ENCODE peak calls at places on chromosomes 11 and 22, in nine cellular contexts. One of them, this sample, is unnamed.

GRCh38 chr11:63277345-63277943 is 34.0 kb upstream of the SLC22A25 start:
- DNase-seq in NCI-H1417 treated with DMSO at 0.1 percent for 48 hours: no peak
- DNase-seq in stimulated activated CD4-positive, alpha-beta T cell treated with anti-CD3 and anti-CD28 coated beads, Interleukin-4, amount 100 ng/mL, for 4 hours: no peak
- DNase-seq in T-helper 17 cell: no peak
- DNase-seq in ecto neural progenitor cell: no peak
- DNase-seq in fibroblast of gingiva: no peak
- DNase-seq in Caco-2: no peak
- DNase-seq in T-helper 1 cell: no peak
- DNase-seq in HCEC 1CT: no peak
- DNase-seq in this sample: no peak

GRCh38 chr11:103892603-103893002 is 143.8 kb upstream of the DDI1 start:
- DNase-seq in NCI-H1417 treated with DMSO at 0.1 percent for 48 hours: no peak
- DNase-seq in stimulated activated CD4-positive, alpha-beta T cell treated with anti-CD3 and anti-CD28 coated beads, Interleukin-4, amount 100 ng/mL, for 4 hours: no peak
- DNase-seq in T-helper 17 cell: no peak
- DNase-seq in ecto neural progenitor cell: no peak
- DNase-seq in fibroblast of gingiva: no peak
- DNase-seq in Caco-2: no peak
- DNase-seq in T-helper 1 cell: no peak
- DNase-seq in HCEC 1CT: peak; percentile 59
- DNase-seq in this sample: peak; percentile 38

GRCh38 chr11:119491753-119492455 is 68.9 kb upstream of the THY1 start:
- DNase-seq in NCI-H1417 treated with DMSO at 0.1 percent for 48 hours: peak; percentile 85
- DNase-seq in stimulated activated CD4-positive, alpha-beta T cell treated with anti-CD3 and anti-CD28 coated beads, Interleukin-4, amount 100 ng/mL, for 4 hours: no peak
- DNase-seq in T-helper 17 cell: no peak
- DNase-seq in ecto neural progenitor cell: no peak
- DNase-seq in fibroblast of gingiva: no peak
- DNase-seq in Caco-2: peak; percentile 47
- DNase-seq in T-helper 1 cell: no peak
- DNase-seq in HCEC 1CT: peak; percentile 11
- DNase-seq in this sample: peak; percentile 13

GRCh38 chr11:27963370-27963769 is 144.6 kb downstream of the KIF18A start:
- DNase-seq in NCI-H1417 treated with DMSO at 0.1 percent for 48 hours: peak; percentile 41
- DNase-seq in stimulated activated CD4-positive, alpha-beta T cell treated with anti-CD3 and anti-CD28 coated beads, Interleukin-4, amount 100 ng/mL, for 4 hours: no peak
- DNase-seq in T-helper 17 cell: no peak
- DNase-seq in ecto neural progenitor cell: no peak
- DNase-seq in fibroblast of gingiva: no peak
- DNase-seq in Caco-2: no peak
- DNase-seq in T-helper 1 cell: no peak
- DNase-seq in HCEC 1CT: no peak
- DNase-seq in this sample: no peak

GRCh38 chr11:118648291-118648690 is 31.2 kb downstream of the TREH start:
- DNase-seq in NCI-H1417 treated with DMSO at 0.1 percent for 48 hours: no peak
- DNase-seq in stimulated activated CD4-positive, alpha-beta T cell treated with anti-CD3 and anti-CD28 coated beads, Interleukin-4, amount 100 ng/mL, for 4 hours: no peak
- DNase-seq in T-helper 17 cell: no peak
- DNase-seq in ecto neural progenitor cell: no peak
- DNase-seq in fibroblast of gingiva: no peak
- DNase-seq in Caco-2: no peak
- DNase-seq in T-helper 1 cell: no peak
- DNase-seq in HCEC 1CT: no peak
- DNase-seq in this sample: no peak

GRCh38 chr22:46891382-46891951 is 129.0 kb downstream of the TBC1D22A start:
- DNase-seq in NCI-H1417 treated with DMSO at 0.1 percent for 48 hours: no peak
- DNase-seq in stimulated activated CD4-positive, alpha-beta T cell treated with anti-CD3 and anti-CD28 coated beads, Interleukin-4, amount 100 ng/mL, for 4 hours: no peak
- DNase-seq in T-helper 17 cell: no peak
- DNase-seq in ecto neural progenitor cell: no peak
- DNase-seq in fibroblast of gingiva: no peak
- DNase-seq in Caco-2: no peak
- DNase-seq in T-helper 1 cell: no peak
- DNase-seq in HCEC 1CT: no peak
- DNase-seq in this sample: no peak

GRCh38 chr22:28139993-28140392 is 220.9 kb upstream of the PITPNB start:
- DNase-seq in NCI-H1417 treated with DMSO at 0.1 percent for 48 hours: no peak
- DNase-seq in stimulated activated CD4-positive, alpha-beta T cell treated with anti-CD3 and anti-CD28 coated beads, Interleukin-4, amount 100 ng/mL, for 4 hours: no peak
- DNase-seq in T-helper 17 cell: no peak
- DNase-seq in ecto neural progenitor cell: no peak
- DNase-seq in fibroblast of gingiva: peak; percentile 44
- DNase-seq in Caco-2: no peak
- DNase-seq in T-helper 1 cell: no peak
- DNase-seq in HCEC 1CT: peak; percentile 92
- DNase-seq in this sample: peak; percentile 89

GRCh38 chr11:70878366-70878765 is 374.0 kb downstream of the SHANK2 start:
- DNase-seq in NCI-H1417 treated with DMSO at 0.1 percent for 48 hours: no peak
- DNase-seq in stimulated activated CD4-positive, alpha-beta T cell treated with anti-CD3 and anti-CD28 coated beads, Interleukin-4, amount 100 ng/mL, for 4 hours: no peak
- DNase-seq in T-helper 17 cell: no peak
- DNase-seq in ecto neural progenitor cell: no peak
- DNase-seq in fibroblast of gingiva: no peak
- DNase-seq in Caco-2: no peak
- DNase-seq in T-helper 1 cell: no peak
- DNase-seq in HCEC 1CT: no peak
- DNase-seq in this sample: no peak

GRCh38 chr11:101866619-101867491 is 48.0 kb upstream of the CEP126 start:
- DNase-seq in NCI-H1417 treated with DMSO at 0.1 percent for 48 hours: no peak
- DNase-seq in stimulated activated CD4-positive, alpha-beta T cell treated with anti-CD3 and anti-CD28 coated beads, Interleukin-4, amount 100 ng/mL, for 4 hours: no peak
- DNase-seq in T-helper 17 cell: no peak
- DNase-seq in ecto neural progenitor cell: no peak
- DNase-seq in fibroblast of gingiva: peak; percentile 73
- DNase-seq in Caco-2: peak; percentile 91
- DNase-seq in T-helper 1 cell: no peak
- DNase-seq in HCEC 1CT: peak; percentile 85
- DNase-seq in this sample: peak; percentile 70

GRCh38 chr11:82738116-82738515 is 4.5 kb upstream of the FAM181B start:
- DNase-seq in NCI-H1417 treated with DMSO at 0.1 percent for 48 hours: no peak
- DNase-seq in stimulated activated CD4-positive, alpha-beta T cell treated with anti-CD3 and anti-CD28 coated beads, Interleukin-4, amount 100 ng/mL, for 4 hours: no peak
- DNase-seq in T-helper 17 cell: no peak
- DNase-seq in ecto neural progenitor cell: peak; percentile 72
- DNase-seq in fibroblast of gingiva: no peak
- DNase-seq in Caco-2: no peak
- DNase-seq in T-helper 1 cell: no peak
- DNase-seq in HCEC 1CT: no peak
- DNase-seq in this sample: no peak

GRCh38 chr11:9280655-9281301 is 15.6 kb upstream of the DENND5A start:
- DNase-seq in NCI-H1417 treated with DMSO at 0.1 percent for 48 hours: no peak
- DNase-seq in stimulated activated CD4-positive, alpha-beta T cell treated with anti-CD3 and anti-CD28 coated beads, Interleukin-4, amount 100 ng/mL, for 4 hours: peak; percentile 29
- DNase-seq in T-helper 17 cell: no peak
- DNase-seq in ecto neural progenitor cell: no peak
- DNase-seq in fibroblast of gingiva: peak; percentile 37
- DNase-seq in Caco-2: no peak
- DNase-seq in T-helper 1 cell: peak; percentile 29
- DNase-seq in HCEC 1CT: no peak
- DNase-seq in this sample: no peak

GRCh38 chr22:48713266-48714205 is 1114.1 kb downstream of the BRD1 start:
- DNase-seq in NCI-H1417 treated with DMSO at 0.1 percent for 48 hours: no peak
- DNase-seq in stimulated activated CD4-positive, alpha-beta T cell treated with anti-CD3 and anti-CD28 coated beads, Interleukin-4, amount 100 ng/mL, for 4 hours: no peak
- DNase-seq in T-helper 17 cell: no peak
- DNase-seq in ecto neural progenitor cell: no peak
- DNase-seq in fibroblast of gingiva: no peak
- DNase-seq in Caco-2: no peak
- DNase-seq in T-helper 1 cell: no peak
- DNase-seq in HCEC 1CT: no peak
- DNase-seq in this sample: no peak

GRCh38 chr11:2519879-2520735 is 75.3 kb downstream of the KCNQ1 start:
- DNase-seq in NCI-H1417 treated with DMSO at 0.1 percent for 48 hours: no peak
- DNase-seq in stimulated activated CD4-positive, alpha-beta T cell treated with anti-CD3 and anti-CD28 coated beads, Interleukin-4, amount 100 ng/mL, for 4 hours: no peak
- DNase-seq in T-helper 17 cell: no peak
- DNase-seq in ecto neural progenitor cell: peak; percentile 46
- DNase-seq in fibroblast of gingiva: no peak
- DNase-seq in Caco-2: no peak
- DNase-seq in T-helper 1 cell: peak; percentile 10
- DNase-seq in HCEC 1CT: no peak
- DNase-seq in this sample: no peak

GRCh38 chr11:22957890-22958289 is 97.6 kb upstream of the CCDC179 start:
- DNase-seq in NCI-H1417 treated with DMSO at 0.1 percent for 48 hours: no peak
- DNase-seq in stimulated activated CD4-positive, alpha-beta T cell treated with anti-CD3 and anti-CD28 coated beads, Interleukin-4, amount 100 ng/mL, for 4 hours: no peak
- DNase-seq in T-helper 17 cell: no peak
- DNase-seq in ecto neural progenitor cell: no peak
- DNase-seq in fibroblast of gingiva: no peak
- DNase-seq in Caco-2: no peak
- DNase-seq in T-helper 1 cell: no peak
- DNase-seq in HCEC 1CT: no peak
- DNase-seq in this sample: no peak

GRCh38 chr11:19093976-19094375 is 23.0 kb upstream of the ZDHHC13 start:
- DNase-seq in NCI-H1417 treated with DMSO at 0.1 percent for 48 hours: no peak
- DNase-seq in stimulated activated CD4-positive, alpha-beta T cell treated with anti-CD3 and anti-CD28 coated beads, Interleukin-4, amount 100 ng/mL, for 4 hours: no peak
- DNase-seq in T-helper 17 cell: no peak
- DNase-seq in ecto neural progenitor cell: no peak
- DNase-seq in fibroblast of gingiva: no peak
- DNase-seq in Caco-2: no peak
- DNase-seq in T-helper 1 cell: no peak
- DNase-seq in HCEC 1CT: peak; percentile 34
- DNase-seq in this sample: no peak

GRCh38 chr11:106619320-106619990 is 398.8 kb downstream of the GUCY1A2 start:
- DNase-seq in NCI-H1417 treated with DMSO at 0.1 percent for 48 hours: no peak
- DNase-seq in stimulated activated CD4-positive, alpha-beta T cell treated with anti-CD3 and anti-CD28 coated beads, Interleukin-4, amount 100 ng/mL, for 4 hours: no peak
- DNase-seq in T-helper 17 cell: no peak
- DNase-seq in ecto neural progenitor cell: no peak
- DNase-seq in fibroblast of gingiva: no peak
- DNase-seq in Caco-2: no peak
- DNase-seq in T-helper 1 cell: no peak
- DNase-seq in HCEC 1CT: peak; percentile 66
- DNase-seq in this sample: no peak

GRCh38 chr11:76802621-76803020 is 19.5 kb downstream of the TSKU start:
- DNase-seq in NCI-H1417 treated with DMSO at 0.1 percent for 48 hours: no peak
- DNase-seq in stimulated activated CD4-positive, alpha-beta T cell treated with anti-CD3 and anti-CD28 coated beads, Interleukin-4, amount 100 ng/mL, for 4 hours: no peak
- DNase-seq in T-helper 17 cell: no peak
- DNase-seq in ecto neural progenitor cell: no peak
- DNase-seq in fibroblast of gingiva: no peak
- DNase-seq in Caco-2: no peak
- DNase-seq in T-helper 1 cell: no peak
- DNase-seq in HCEC 1CT: no peak
- DNase-seq in this sample: no peak

GRCh38 chr22:24133187-24133965 is 47.9 kb upstream of the SUSD2 start:
- DNase-seq in NCI-H1417 treated with DMSO at 0.1 percent for 48 hours: no peak
- DNase-seq in stimulated activated CD4-positive, alpha-beta T cell treated with anti-CD3 and anti-CD28 coated beads, Interleukin-4, amount 100 ng/mL, for 4 hours: no peak
- DNase-seq in T-helper 17 cell: no peak
- DNase-seq in ecto neural progenitor cell: no peak
- DNase-seq in fibroblast of gingiva: no peak
- DNase-seq in Caco-2: peak; percentile 38
- DNase-seq in T-helper 1 cell: no peak
- DNase-seq in HCEC 1CT: no peak
- DNase-seq in this sample: peak; percentile 55

GRCh38 chr11:96317576-96317975 is 25.4 kb downstream of the MAML2 start:
- DNase-seq in NCI-H1417 treated with DMSO at 0.1 percent for 48 hours: no peak
- DNase-seq in stimulated activated CD4-positive, alpha-beta T cell treated with anti-CD3 and anti-CD28 coated beads, Interleukin-4, amount 100 ng/mL, for 4 hours: no peak
- DNase-seq in T-helper 17 cell: no peak
- DNase-seq in ecto neural progenitor cell: no peak
- DNase-seq in fibroblast of gingiva: no peak
- DNase-seq in Caco-2: no peak
- DNase-seq in T-helper 1 cell: no peak
- DNase-seq in HCEC 1CT: no peak
- DNase-seq in this sample: no peak

GRCh38 chr11:22193348-22194051 is 615 bp downstream of the ANO5 start:
- DNase-seq in NCI-H1417 treated with DMSO at 0.1 percent for 48 hours: no peak
- DNase-seq in stimulated activated CD4-positive, alpha-beta T cell treated with anti-CD3 and anti-CD28 coated beads, Interleukin-4, amount 100 ng/mL, for 4 hours: no peak
- DNase-seq in T-helper 17 cell: no peak
- DNase-seq in ecto neural progenitor cell: peak; percentile 69
- DNase-seq in fibroblast of gingiva: no peak
- DNase-seq in Caco-2: no peak
- DNase-seq in T-helper 1 cell: peak; percentile 11
- DNase-seq in HCEC 1CT: no peak
- DNase-seq in this sample: peak; percentile 0

GRCh38 chr11:72430743-72431570 is 3.4 kb downstream of the CLPB start:
- DNase-seq in NCI-H1417 treated with DMSO at 0.1 percent for 48 hours: no peak
- DNase-seq in stimulated activated CD4-positive, alpha-beta T cell treated with anti-CD3 and anti-CD28 coated beads, Interleukin-4, amount 100 ng/mL, for 4 hours: peak; percentile 16
- DNase-seq in T-helper 17 cell: no peak
- DNase-seq in ecto neural progenitor cell: no peak
- DNase-seq in fibroblast of gingiva: peak; percentile 53
- DNase-seq in Caco-2: peak; percentile 68
- DNase-seq in T-helper 1 cell: no peak
- DNase-seq in HCEC 1CT: peak; percentile 59
- DNase-seq in this sample: peak; percentile 80

GRCh38 chr11:75371930-75372876 is 20.7 kb upstream of the ARRB1 start:
- DNase-seq in NCI-H1417 treated with DMSO at 0.1 percent for 48 hours: no peak
- DNase-seq in stimulated activated CD4-positive, alpha-beta T cell treated with anti-CD3 and anti-CD28 coated beads, Interleukin-4, amount 100 ng/mL, for 4 hours: no peak
- DNase-seq in T-helper 17 cell: no peak
- DNase-seq in ecto neural progenitor cell: no peak
- DNase-seq in fibroblast of gingiva: peak; percentile 14
- DNase-seq in Caco-2: peak; percentile 78
- DNase-seq in T-helper 1 cell: no peak
- DNase-seq in HCEC 1CT: peak; percentile 37
- DNase-seq in this sample: peak; percentile 63

GRCh38 chr11:107683807-107684206 is 28.0 kb downstream of the SLN start:
- DNase-seq in NCI-H1417 treated with DMSO at 0.1 percent for 48 hours: no peak
- DNase-seq in stimulated activated CD4-positive, alpha-beta T cell treated with anti-CD3 and anti-CD28 coated beads, Interleukin-4, amount 100 ng/mL, for 4 hours: no peak
- DNase-seq in T-helper 17 cell: no peak
- DNase-seq in ecto neural progenitor cell: no peak
- DNase-seq in fibroblast of gingiva: no peak
- DNase-seq in Caco-2: peak; percentile 42
- DNase-seq in T-helper 1 cell: no peak
- DNase-seq in HCEC 1CT: peak; percentile 30
- DNase-seq in this sample: no peak

GRCh38 chr11:64186205-64187165 is 514 bp downstream of the STIP1 start:
- DNase-seq in NCI-H1417 treated with DMSO at 0.1 percent for 48 hours: no peak
- DNase-seq in stimulated activated CD4-positive, alpha-beta T cell treated with anti-CD3 and anti-CD28 coated beads, Interleukin-4, amount 100 ng/mL, for 4 hours: no peak
- DNase-seq in T-helper 17 cell: no peak
- DNase-seq in ecto neural progenitor cell: no peak
- DNase-seq in fibroblast of gingiva: no peak
- DNase-seq in Caco-2: peak; percentile 35
- DNase-seq in T-helper 1 cell: no peak
- DNase-seq in HCEC 1CT: no peak
- DNase-seq in this sample: no peak

GRCh38 chr22:23847991-23848864 is 9.4 kb upstream of the DERL3 start:
- DNase-seq in NCI-H1417 treated with DMSO at 0.1 percent for 48 hours: no peak
- DNase-seq in stimulated activated CD4-positive, alpha-beta T cell treated with anti-CD3 and anti-CD28 coated beads, Interleukin-4, amount 100 ng/mL, for 4 hours: no peak
- DNase-seq in T-helper 17 cell: no peak
- DNase-seq in ecto neural progenitor cell: no peak
- DNase-seq in fibroblast of gingiva: no peak
- DNase-seq in Caco-2: no peak
- DNase-seq in T-helper 1 cell: no peak
- DNase-seq in HCEC 1CT: no peak
- DNase-seq in this sample: peak; percentile 67

GRCh38 chr11:69657911-69658605 is 17.1 kb downstream of the LTO1 start:
- DNase-seq in NCI-H1417 treated with DMSO at 0.1 percent for 48 hours: no peak
- DNase-seq in stimulated activated CD4-positive, alpha-beta T cell treated with anti-CD3 and anti-CD28 coated beads, Interleukin-4, amount 100 ng/mL, for 4 hours: no peak
- DNase-seq in T-helper 17 cell: no peak
- DNase-seq in ecto neural progenitor cell: peak; percentile 96
- DNase-seq in fibroblast of gingiva: no peak
- DNase-seq in Caco-2: peak; percentile 91
- DNase-seq in T-helper 1 cell: no peak
- DNase-seq in HCEC 1CT: no peak
- DNase-seq in this sample: no peak

GRCh38 chr11:16891170-16891569 is 123.0 kb downstream of the PLEKHA7 start:
- DNase-seq in NCI-H1417 treated with DMSO at 0.1 percent for 48 hours: no peak
- DNase-seq in stimulated activated CD4-positive, alpha-beta T cell treated with anti-CD3 and anti-CD28 coated beads, Interleukin-4, amount 100 ng/mL, for 4 hours: no peak
- DNase-seq in T-helper 17 cell: no peak
- DNase-seq in ecto neural progenitor cell: no peak
- DNase-seq in fibroblast of gingiva: no peak
- DNase-seq in Caco-2: no peak
- DNase-seq in T-helper 1 cell: no peak
- DNase-seq in HCEC 1CT: no peak
- DNase-seq in this sample: no peak

GRCh38 chr22:46028069-46028991 is 51.4 kb upstream of the WNT7B start:
- DNase-seq in NCI-H1417 treated with DMSO at 0.1 percent for 48 hours: no peak
- DNase-seq in stimulated activated CD4-positive, alpha-beta T cell treated with anti-CD3 and anti-CD28 coated beads, Interleukin-4, amount 100 ng/mL, for 4 hours: no peak
- DNase-seq in T-helper 17 cell: no peak
- DNase-seq in ecto neural progenitor cell: no peak
- DNase-seq in fibroblast of gingiva: no peak
- DNase-seq in Caco-2: no peak
- DNase-seq in T-helper 1 cell: no peak
- DNase-seq in HCEC 1CT: no peak
- DNase-seq in this sample: no peak

GRCh38 chr11:10742460-10743208 is 8.4 kb upstream of the CTR9 start:
- DNase-seq in NCI-H1417 treated with DMSO at 0.1 percent for 48 hours: no peak
- DNase-seq in stimulated activated CD4-positive, alpha-beta T cell treated with anti-CD3 and anti-CD28 coated beads, Interleukin-4, amount 100 ng/mL, for 4 hours: no peak
- DNase-seq in T-helper 17 cell: peak; percentile 16
- DNase-seq in ecto neural progenitor cell: no peak
- DNase-seq in fibroblast of gingiva: no peak
- DNase-seq in Caco-2: no peak
- DNase-seq in T-helper 1 cell: no peak
- DNase-seq in HCEC 1CT: peak; percentile 76
- DNase-seq in this sample: peak; percentile 72

GRCh38 chr11:68942751-68943271 is 38.0 kb downstream of the MRGPRD start:
- DNase-seq in NCI-H1417 treated with DMSO at 0.1 percent for 48 hours: no peak
- DNase-seq in stimulated activated CD4-positive, alpha-beta T cell treated with anti-CD3 and anti-CD28 coated beads, Interleukin-4, amount 100 ng/mL, for 4 hours: no peak
- DNase-seq in T-helper 17 cell: no peak
- DNase-seq in ecto neural progenitor cell: no peak
- DNase-seq in fibroblast of gingiva: peak; percentile 75
- DNase-seq in Caco-2: no peak
- DNase-seq in T-helper 1 cell: no peak
- DNase-seq in HCEC 1CT: no peak
- DNase-seq in this sample: no peak

GRCh38 chr11:63986156-63986931 is at the start of gene OTUB1:
- DNase-seq in NCI-H1417 treated with DMSO at 0.1 percent for 48 hours: peak; percentile 88
- DNase-seq in stimulated activated CD4-positive, alpha-beta T cell treated with anti-CD3 and anti-CD28 coated beads, Interleukin-4, amount 100 ng/mL, for 4 hours: peak; percentile 82
- DNase-seq in T-helper 17 cell: peak; percentile 73
- DNase-seq in ecto neural progenitor cell: peak; percentile 97
- DNase-seq in fibroblast of gingiva: peak; percentile 89
- DNase-seq in Caco-2: peak; percentile 98
- DNase-seq in T-helper 1 cell: peak; percentile 79
- DNase-seq in HCEC 1CT: peak; percentile 84
- DNase-seq in this sample: peak; percentile 96

This sample was measured in foreskin fibroblast.